ENCODE peak calls at places on chromosomes 5 and 9, in four cellular contexts. G is sigmoid colon, R is adrenal gland, U is GM12891. F is an unnamed sample.

GRCh38 chr9:13088734-13089427 is 190.6 kb downstream of the MPDZ start:
- DNase-seq in R (peak), U (peak), G (no peak), F (peak)

GRCh38 chr9:129481824-129482511 is 138.9 kb downstream of the C9orf50 start:
- DNase-seq in U (no peak), G (no peak), R (peak), F (no peak)

GRCh38 chr5:101943784-101944183 is 352.3 kb downstream of the SLCO4C1 start:
- DNase-seq in U (no peak), R (no peak), G (no peak), F (no peak)

GRCh38 chr9:134364391-134365114 is 38.3 kb downstream of the RXRA start:
- DNase-seq in G (no peak), R (no peak), U (no peak), F (no peak)

GRCh38 chr9:91777437-91777836 is 172.6 kb downstream of the ROR2 start:
- DNase-seq in G (peak), R (no peak), U (no peak), F (no peak)

GRCh38 chr5:119389288-119390065 is 33.7 kb downstream of the TNFAIP8 start:
- DNase-seq in R (no peak), G (no peak), U (no peak), F (no peak)

GRCh38 chr5:12294151-12294550 is 389.9 kb upstream of the CTNND2 start:
- DNase-seq in G (no peak), R (no peak), U (no peak), F (no peak)

GRCh38 chr5:152560508-152561137 is 155.5 kb upstream of the NMUR2 start:
- DNase-seq in G (no peak), U (peak), R (peak), F (peak)

GRCh38 chr5:39580702-39581498 is 156.1 kb upstream of the DAB2 start:
- DNase-seq in R (no peak), U (no peak), G (no peak), F (no peak)

GRCh38 chr5:159910843-159911229 is 5.4 kb upstream of the ADRA1B start:
- DNase-seq in R (no peak), U (no peak), G (no peak), F (no peak)

GRCh38 chr5:167899490-167899889 is 392.0 kb upstream of the WWC1 start:
- DNase-seq in U (no peak), R (no peak), G (no peak), F (no peak)

GRCh38 chr5:93930098-93930497 is 188.7 kb upstream of the POU5F2 start:
- DNase-seq in G (no peak), R (no peak), U (no peak), F (no peak)

GRCh38 chr9:91914404-91914803 is 35.6 kb downstream of the ROR2 start:
- DNase-seq in U (no peak), R (no peak), G (no peak), F (peak)

GRCh38 chr5:127025507-127025906 is 4.9 kb downstream of the MARCHF3 start:
- DNase-seq in G (no peak), R (no peak), U (no peak), F (no peak)

GRCh38 chr9:17843236-17843635 is 264.4 kb downstream of the SH3GL2 start:
- DNase-seq in G (no peak), U (no peak), R (no peak), F (no peak)

GRCh38 chr9:88535932-88536324 is 950 bp downstream of the NXNL2 start:
- DNase-seq in R (peak), G (peak), U (no peak), F (no peak)

GRCh38 chr9:108024604-108025003 is 535.0 kb upstream of the KLF4 start:
- DNase-seq in G (no peak), R (no peak), U (no peak), F (no peak)

GRCh38 chr5:71587709-71588532 is 781 bp downstream of the MCCC2 start:
- DNase-seq in G (no peak), U (peak), R (no peak), F (peak)

GRCh38 chr5:17118631-17119030 is 98.8 kb upstream of the BASP1 start:
- DNase-seq in R (peak), G (peak), U (no peak), F (peak)

GRCh38 chr9:32426278-32426939 is 42.0 kb downstream of the ACO1 start:
- DNase-seq in R (peak), U (no peak), G (no peak), F (peak)

GRCh38 chr9:71984388-71985069 is 73.1 kb downstream of the C9orf85 start:
- DNase-seq in R (no peak), U (no peak), G (no peak), F (no peak)

GRCh38 chr5:16179936-16180788 is 571 bp upstream of the MARCHF11 start:
- DNase-seq in R (no peak), G (no peak), U (no peak), F (peak)

GRCh38 chr9:76453785-76454184 is 5.2 kb upstream of the GCNT1 start:
- DNase-seq in R (no peak), U (no peak), G (no peak), F (no peak)

GRCh38 chr5:172891716-172892421 is 57.8 kb downstream of the ERGIC1 start:
- DNase-seq in G (peak), U (no peak), R (peak), F (no peak)

GRCh38 chr5:90707698-90708097 is 149.1 kb downstream of the ADGRV1 start:
- DNase-seq in G (no peak), U (no peak), R (no peak), F (no peak)

GRCh38 chr9:23850242-23851023 is 24.4 kb upstream of the ELAVL2 start:
- DNase-seq in U (no peak), G (no peak), R (no peak), F (no peak)

GRCh38 chr5:38134750-38135330 is 123.5 kb upstream of the EGFLAM start:
- DNase-seq in R (no peak), U (no peak), G (no peak), F (no peak)

GRCh38 chr5:38382898-38383297 is 124.5 kb downstream of the EGFLAM start:
- DNase-seq in G (peak), U (peak), R (peak), F (peak)

GRCh38 chr9:32581512-32582143 is 8.7 kb upstream of the NDUFB6 start:
- DNase-seq in U (no peak), R (peak), G (no peak), F (peak)

GRCh38 chr5:60274704-60275103 is 381.2 kb upstream of the PDE4D start:
- DNase-seq in G (no peak), R (no peak), U (no peak), F (no peak)

GRCh38 chr9:110370316-110370715 is 32.7 kb upstream of the TXNDC8 start:
- DNase-seq in U (no peak), G (no peak), R (no peak), F (no peak)

DNA sequence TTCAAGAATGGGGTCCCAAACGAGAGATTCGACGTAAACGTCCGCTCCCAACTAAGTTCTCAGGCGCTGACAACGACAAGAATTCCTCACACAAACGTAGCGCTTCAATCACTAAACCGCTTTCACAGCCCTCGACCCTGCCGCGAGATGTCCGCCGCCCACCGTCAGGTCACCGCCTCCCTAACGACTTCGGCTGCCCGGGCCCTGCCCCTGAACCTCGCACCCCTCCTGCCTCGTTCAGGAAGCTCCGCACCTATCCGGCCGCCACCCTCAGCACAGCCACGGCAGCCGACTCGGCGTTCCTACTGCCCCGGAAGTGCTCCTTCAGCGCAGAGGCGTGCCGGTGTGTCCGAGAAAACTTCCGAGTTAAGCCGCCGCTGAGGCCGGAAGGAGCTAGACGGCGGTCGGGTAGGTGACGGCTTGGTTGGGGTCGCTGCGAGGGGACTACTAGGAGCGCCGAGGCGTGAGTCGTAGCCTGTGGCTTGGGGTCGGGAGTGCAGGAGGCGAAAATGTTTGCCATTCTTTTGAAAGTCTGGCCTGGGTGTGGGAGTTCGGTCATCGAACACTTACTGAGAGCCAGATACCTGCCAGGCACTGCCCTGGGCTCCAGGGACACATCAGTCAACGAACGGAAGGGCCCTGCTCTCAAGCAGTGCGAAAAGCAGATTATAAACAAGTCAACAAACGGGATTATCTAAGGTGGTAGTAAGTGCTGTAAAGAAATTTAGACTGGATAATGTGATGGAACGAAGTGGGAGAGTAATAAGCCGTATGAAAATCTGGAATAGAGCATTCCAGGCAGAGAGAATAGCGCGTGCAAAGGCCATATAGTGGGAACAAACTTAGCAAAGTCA is at the start of the genes FAM114A2 and MFAP3:
- DNase-seq in U (peak), G (peak), R (peak), F (peak)
- TF ChIP-seq POLR2A in U (peak), G (peak), R (peak), F (no peak)

GRCh38 chr5:5995819-5996218 is 382.5 kb downstream of the MED10 start:
- DNase-seq in G (no peak), U (no peak), R (no peak), F (no peak)
- TF ChIP-seq POLR2A in G (no peak), U (no peak), R (no peak), F (no peak)

GRCh38 chr5:89384391-89384790 is 501.4 kb upstream of the MEF2C start:
- DNase-seq in R (no peak), U (no peak), G (no peak), F (no peak)

GRCh38 chr5:89388872-89389271 is 505.9 kb upstream of the MEF2C start:
- DNase-seq in R (no peak), U (no peak), G (no peak), F (no peak)
- TF ChIP-seq POLR2A in R (no peak), U (no peak), G (no peak), F (no peak)

DNA sequence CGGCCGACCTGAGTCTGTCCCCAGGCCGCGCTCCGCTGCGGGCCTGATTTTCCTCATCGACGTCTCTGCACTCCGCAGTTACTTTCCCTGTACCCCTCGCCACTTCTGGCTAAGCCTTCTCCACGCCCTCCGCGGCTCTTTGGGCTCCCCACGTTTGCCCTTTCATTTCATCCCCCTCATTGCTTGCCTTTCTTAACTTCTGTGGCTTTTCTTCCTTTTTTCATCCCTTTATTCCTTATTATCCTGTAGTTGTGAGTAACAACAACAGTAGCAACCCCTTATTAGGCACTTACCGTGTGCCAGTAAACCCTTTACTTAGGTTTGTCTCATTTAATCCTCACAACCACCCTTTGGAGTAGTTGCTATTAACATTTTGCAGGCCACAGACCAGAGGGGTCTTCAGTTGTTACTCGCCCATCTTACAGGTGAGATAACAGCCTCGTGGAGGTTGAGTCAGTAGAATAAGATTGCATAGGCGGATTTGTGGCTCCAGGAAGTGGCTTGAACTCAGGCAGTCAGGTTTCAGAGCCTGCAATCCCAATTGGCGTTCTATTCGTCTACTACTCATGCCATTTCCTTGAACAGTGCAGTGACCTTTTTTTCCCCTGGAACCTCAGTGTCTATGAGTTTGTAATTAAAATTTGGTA is 724 bp downstream of the TCERG1 start:
- DNase-seq in R (peak), G (no peak), U (no peak), F (no peak)
- TF ChIP-seq POLR2A in R (no peak), G (no peak), U (no peak), F (no peak)

GRCh38 chr9:133148351-133149129 is 15.2 kb downstream of the GBGT1 start:
- DNase-seq in G (peak), R (peak), U (no peak), F (no peak)
- TF ChIP-seq POLR2A in G (no peak), R (peak), U (no peak), F (no peak)

GRCh38 chr5:111095982-111096381 is 3.8 kb downstream of the WDR36 start:
- DNase-seq in U (no peak), G (no peak), R (no peak), F (no peak)

DNA sequence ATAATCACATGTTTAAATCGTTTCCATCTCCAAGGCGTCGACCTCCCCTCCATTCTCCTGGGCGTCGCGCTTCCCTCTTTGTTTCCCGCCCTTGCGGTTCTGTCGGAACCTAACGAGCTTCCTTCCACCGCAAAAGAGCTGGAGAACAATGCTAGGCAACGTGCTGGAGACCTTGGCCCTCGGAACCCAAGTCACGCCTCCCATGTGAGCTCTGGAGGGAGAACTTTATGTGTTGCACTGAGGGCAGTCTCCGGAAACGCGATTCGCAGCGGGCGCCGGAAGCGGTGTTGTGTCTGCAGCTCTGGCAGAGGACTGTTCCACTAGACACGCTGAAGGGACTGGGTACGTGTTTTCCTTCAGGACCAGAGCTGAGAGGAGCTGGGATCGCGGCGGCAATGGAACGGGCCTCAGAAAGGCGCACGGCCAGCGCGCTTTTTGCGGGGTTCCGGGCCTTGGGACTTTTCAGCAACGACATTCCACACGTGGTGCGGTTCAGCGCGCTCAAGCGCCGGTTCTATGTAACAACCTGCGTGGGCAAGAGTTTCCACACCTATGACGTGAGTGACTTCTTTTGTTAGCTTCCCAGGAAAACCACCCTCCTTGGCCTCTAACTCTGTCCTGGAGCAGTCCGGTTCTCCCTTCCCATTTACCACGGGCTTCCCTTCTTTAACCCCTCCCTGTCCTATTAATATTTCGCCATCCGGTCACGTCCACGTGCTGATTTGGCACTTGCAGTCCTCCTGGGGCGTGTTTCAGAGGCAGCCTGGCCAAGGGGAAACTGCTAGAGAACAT is at the start of gene WDR36:
- DNase-seq in U (peak), R (peak), G (peak), F (peak)
- TF ChIP-seq POLR2A in U (peak), R (peak), G (no peak), F (no peak)

DNA sequence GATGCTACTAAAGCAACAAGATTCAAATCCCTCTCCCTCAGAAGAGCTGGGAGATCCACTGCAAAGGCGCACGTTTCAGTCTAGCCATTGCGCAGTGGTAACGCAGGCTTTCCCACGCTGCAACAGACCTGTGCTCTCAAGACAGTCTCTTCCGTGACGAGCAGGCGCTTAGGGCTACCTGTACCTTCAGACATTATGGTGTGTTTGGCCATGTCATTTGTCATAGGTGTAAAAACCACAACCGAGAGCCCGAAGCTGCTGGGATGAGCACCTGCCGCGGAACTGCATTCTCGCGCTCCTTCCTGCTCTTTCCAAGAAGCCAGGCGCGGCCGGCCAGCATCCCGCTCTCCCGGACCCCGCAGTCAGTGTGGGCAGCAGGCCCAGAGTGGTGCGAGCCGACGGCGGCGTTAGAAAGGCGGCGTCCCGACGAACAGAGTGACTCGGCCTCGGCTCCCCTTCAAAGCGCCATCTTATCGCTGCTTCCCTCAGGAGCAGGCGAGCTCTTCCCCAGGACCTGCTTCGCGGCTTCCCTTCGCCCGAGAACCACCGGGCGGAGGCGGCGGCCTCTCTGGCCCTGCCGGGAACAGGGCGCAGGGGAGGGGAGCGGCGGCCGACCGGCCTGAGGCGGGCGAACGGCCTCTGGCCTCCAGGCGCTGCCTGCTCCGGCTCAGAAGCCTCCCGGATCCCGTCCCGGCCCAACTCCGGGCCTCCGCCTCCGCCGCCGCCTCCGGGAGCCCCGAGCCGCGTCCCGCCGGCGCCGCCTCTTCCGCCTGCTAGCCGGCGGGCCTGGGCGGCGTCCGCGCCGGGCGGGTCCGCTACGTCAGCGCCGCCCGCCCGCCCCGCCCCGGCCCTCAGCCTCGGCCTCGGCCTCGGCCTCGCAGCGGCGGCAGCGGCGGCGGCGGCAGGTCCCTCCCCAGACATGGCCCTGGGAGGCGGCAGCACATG is at the start of gene FAM120A:
- DNase-seq in R (peak), G (peak), U (peak), F (peak)
- TF ChIP-seq POLR2A in R (peak), G (peak), U (peak), F (no peak)

GRCh38 chr9:136133959-136134484 is 15.3 kb upstream of the TMEM250 start:
- DNase-seq in G (no peak), U (no peak), R (no peak), F (no peak)

GRCh38 chr9:136131629-136132499 is 13.2 kb upstream of the TMEM250 start:
- DNase-seq in U (no peak), R (no peak), G (no peak), F (no peak)

GRCh38 chr9:136135326-136136126 is 16.9 kb upstream of the TMEM250 start:
- DNase-seq in U (no peak), R (no peak), G (no peak), F (no peak)

GRCh38 chr9:136133191-136133958 is 14.7 kb upstream of the TMEM250 start:
- DNase-seq in R (no peak), U (peak), G (no peak), F (no peak)

GRCh38 chr9:136132500-136133050 is 13.9 kb upstream of the TMEM250 start:
- DNase-seq in G (no peak), U (no peak), R (no peak), F (no peak)
- TF ChIP-seq POLR2A in G (no peak), U (no peak), R (no peak), F (no peak)

GRCh38 chr9:125650271-125650737 is 56.7 kb downstream of the MAPKAP1 start:
- DNase-seq in R (no peak), G (no peak), U (peak), F (no peak)
- TF ChIP-seq POLR2A in R (peak), G (no peak), U (no peak), F (no peak)

DNA sequence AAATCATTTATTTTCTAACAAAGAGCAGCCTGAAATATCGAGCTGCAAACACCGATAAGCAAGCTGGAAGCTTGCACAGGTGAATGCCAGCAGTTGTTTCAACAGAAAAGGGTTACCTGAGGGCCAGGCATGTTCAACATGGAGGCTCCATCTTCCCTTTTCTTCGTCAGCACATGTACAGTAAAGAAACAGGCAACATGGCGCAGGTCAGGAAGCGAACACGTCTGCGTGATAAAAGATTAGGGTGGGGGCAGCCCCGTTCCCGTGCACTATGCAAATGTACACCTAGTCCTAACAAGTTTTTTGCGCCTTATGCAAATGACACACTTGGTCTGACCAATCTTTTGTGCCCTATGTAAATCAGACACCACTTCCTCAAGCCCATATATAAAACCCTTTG is 452.1 kb upstream of the PTPRD start:
- DNase-seq in U (no peak), R (no peak), G (no peak), F (peak)
- TF ChIP-seq POLR2A in U (no peak), R (no peak), G (no peak), F (no peak)